ENCODE peak calls at places on chromosomes 1 and 21, in five cellular contexts. One of them, this sample, is unnamed.

GRCh38 chr1:151130837-151131586 is 15.4 kb downstream of the SEMA6C start:
- DNase-seq in GM12892: peak
- DNase-seq in renal cortical epithelial cell: peak
- DNase-seq in progenitor cell of endocrine pancreas: peak
- DNase-seq in COR-L47: no peak
- DNase-seq in this sample: peak

GRCh38 chr1:244945109-244945671 is 80.8 kb upstream of the HNRNPU start:
- DNase-seq in progenitor cell of endocrine pancreas: no peak
- DNase-seq in COR-L47: no peak
- DNase-seq in renal cortical epithelial cell: no peak
- DNase-seq in GM12892: peak
- DNase-seq in this sample: no peak

GRCh38 chr1:241857131-241857530 is 9.1 kb downstream of the EXO1 start:
- DNase-seq in COR-L47: no peak
- DNase-seq in GM12892: no peak
- DNase-seq in renal cortical epithelial cell: no peak
- DNase-seq in progenitor cell of endocrine pancreas: no peak
- DNase-seq in this sample: no peak

GRCh38 chr1:58013237-58013636 is 533.3 kb downstream of the OMA1 start:
- DNase-seq in renal cortical epithelial cell: no peak
- DNase-seq in GM12892: no peak
- DNase-seq in COR-L47: no peak
- DNase-seq in progenitor cell of endocrine pancreas: no peak
- DNase-seq in this sample: peak

GRCh38 chr1:34745666-34746065 is 9.2 kb upstream of the GJB5 start:
- DNase-seq in COR-L47: no peak
- DNase-seq in GM12892: no peak
- DNase-seq in progenitor cell of endocrine pancreas: no peak
- DNase-seq in renal cortical epithelial cell: no peak
- DNase-seq in this sample: no peak

GRCh38 chr1:229758101-229759036 is 132.3 kb downstream of the URB2 start:
- DNase-seq in COR-L47: no peak
- DNase-seq in renal cortical epithelial cell: no peak
- DNase-seq in progenitor cell of endocrine pancreas: no peak
- DNase-seq in GM12892: no peak
- DNase-seq in this sample: no peak

GRCh38 chr1:235416662-235417049 is 49.4 kb downstream of the TBCE start:
- DNase-seq in COR-L47: no peak
- DNase-seq in progenitor cell of endocrine pancreas: no peak
- DNase-seq in renal cortical epithelial cell: no peak
- DNase-seq in GM12892: no peak
- DNase-seq in this sample: no peak

GRCh38 chr1:25611843-25612242 is 4.7 kb upstream of the MAN1C1 start:
- DNase-seq in COR-L47: no peak
- DNase-seq in renal cortical epithelial cell: no peak
- DNase-seq in progenitor cell of endocrine pancreas: no peak
- DNase-seq in GM12892: no peak
- DNase-seq in this sample: no peak

GRCh38 chr1:160377585-160378206 is 10.8 kb downstream of the NHLH1 start:
- DNase-seq in GM12892: no peak
- DNase-seq in renal cortical epithelial cell: no peak
- DNase-seq in progenitor cell of endocrine pancreas: no peak
- DNase-seq in COR-L47: no peak
- DNase-seq in this sample: no peak

GRCh38 chr1:69121708-69122107 is 446.0 kb upstream of the LRRC7 start:
- DNase-seq in GM12892: no peak
- DNase-seq in renal cortical epithelial cell: peak
- DNase-seq in progenitor cell of endocrine pancreas: no peak
- DNase-seq in COR-L47: no peak
- DNase-seq in this sample: no peak

GRCh38 chr1:224786533-224787249 is 142.8 kb upstream of the DNAH14 start:
- DNase-seq in COR-L47: no peak
- DNase-seq in GM12892: no peak
- DNase-seq in renal cortical epithelial cell: no peak
- DNase-seq in progenitor cell of endocrine pancreas: no peak
- DNase-seq in this sample: no peak

GRCh38 chr1:116909511-116910378 is at the start of gene PTGFRN:
- DNase-seq in COR-L47: peak
- DNase-seq in GM12892: peak
- DNase-seq in renal cortical epithelial cell: peak
- DNase-seq in progenitor cell of endocrine pancreas: peak
- DNase-seq in this sample: peak

GRCh38 chr1:228305721-228306152 is 97.9 kb downstream of the OBSCN start:
- DNase-seq in renal cortical epithelial cell: no peak
- DNase-seq in progenitor cell of endocrine pancreas: no peak
- DNase-seq in COR-L47: no peak
- DNase-seq in GM12892: no peak
- DNase-seq in this sample: no peak

GRCh38 chr1:28241633-28242241 is 5.8 kb downstream of the ATP5IF1 start:
- DNase-seq in COR-L47: no peak
- DNase-seq in renal cortical epithelial cell: peak
- DNase-seq in GM12892: no peak
- DNase-seq in progenitor cell of endocrine pancreas: no peak
- DNase-seq in this sample: no peak

GRCh38 chr1:159854101-159854692 is 8.3 kb downstream of the VSIG8 start:
- DNase-seq in progenitor cell of endocrine pancreas: no peak
- DNase-seq in COR-L47: peak
- DNase-seq in renal cortical epithelial cell: peak
- DNase-seq in GM12892: no peak
- DNase-seq in this sample: peak

GRCh38 chr1:232389744-232390143 is 240.2 kb downstream of the SIPA1L2 start:
- DNase-seq in progenitor cell of endocrine pancreas: no peak
- DNase-seq in GM12892: no peak
- DNase-seq in renal cortical epithelial cell: no peak
- DNase-seq in COR-L47: no peak
- DNase-seq in this sample: no peak

GRCh38 chr1:46724991-46725735 is 6.2 kb upstream of the EFCAB14 start:
- DNase-seq in GM12892: no peak
- DNase-seq in COR-L47: peak
- DNase-seq in renal cortical epithelial cell: peak
- DNase-seq in progenitor cell of endocrine pancreas: peak
- DNase-seq in this sample: peak

GRCh38 chr1:171753182-171753581 is 11.3 kb upstream of the VAMP4 start:
- DNase-seq in renal cortical epithelial cell: no peak
- DNase-seq in COR-L47: no peak
- DNase-seq in progenitor cell of endocrine pancreas: no peak
- DNase-seq in GM12892: no peak
- DNase-seq in this sample: no peak

GRCh38 chr1:147892731-147893214 is 9.8 kb upstream of the GJA8 start:
- DNase-seq in renal cortical epithelial cell: peak
- DNase-seq in COR-L47: no peak
- DNase-seq in progenitor cell of endocrine pancreas: no peak
- DNase-seq in GM12892: no peak
- DNase-seq in this sample: peak

GRCh38 chr1:47574451-47575165 is 136.8 kb downstream of the FOXD2 start:
- DNase-seq in COR-L47: no peak
- DNase-seq in progenitor cell of endocrine pancreas: no peak
- DNase-seq in GM12892: no peak
- DNase-seq in renal cortical epithelial cell: no peak
- DNase-seq in this sample: no peak

GRCh38 chr1:29249951-29250581 is 13.7 kb downstream of the PTPRU start:
- DNase-seq in GM12892: no peak
- DNase-seq in progenitor cell of endocrine pancreas: no peak
- DNase-seq in COR-L47: no peak
- DNase-seq in renal cortical epithelial cell: no peak
- DNase-seq in this sample: no peak

GRCh38 chr1:233121947-233122559 is 171.6 kb downstream of the NTPCR start:
- DNase-seq in renal cortical epithelial cell: no peak
- DNase-seq in progenitor cell of endocrine pancreas: no peak
- DNase-seq in COR-L47: no peak
- DNase-seq in GM12892: no peak
- DNase-seq in this sample: no peak

GRCh38 chr1:238652346-238652968 is 733.9 kb upstream of the CHRM3 start:
- DNase-seq in COR-L47: no peak
- DNase-seq in renal cortical epithelial cell: no peak
- DNase-seq in GM12892: no peak
- DNase-seq in progenitor cell of endocrine pancreas: no peak
- DNase-seq in this sample: no peak

GRCh38 chr1:205122489-205122882 is 708 bp upstream of the RBBP5 start:
- DNase-seq in renal cortical epithelial cell: no peak
- DNase-seq in COR-L47: no peak
- DNase-seq in progenitor cell of endocrine pancreas: no peak
- DNase-seq in GM12892: no peak
- DNase-seq in this sample: no peak

GRCh38 chr1:40703316-40703715 is 11.8 kb downstream of the NFYC start:
- DNase-seq in progenitor cell of endocrine pancreas: no peak
- DNase-seq in COR-L47: no peak
- DNase-seq in GM12892: no peak
- DNase-seq in renal cortical epithelial cell: peak
- DNase-seq in this sample: no peak

GRCh38 chr1:79006564-79006963 is at the start of gene ADGRL4:
- DNase-seq in COR-L47: no peak
- DNase-seq in progenitor cell of endocrine pancreas: peak
- DNase-seq in renal cortical epithelial cell: peak
- DNase-seq in GM12892: no peak
- DNase-seq in this sample: peak

GRCh38 chr21:32812035-32812434 is 40.5 kb upstream of the PAXBP1 start:
- DNase-seq in COR-L47: no peak
- DNase-seq in GM12892: no peak
- DNase-seq in progenitor cell of endocrine pancreas: no peak
- DNase-seq in renal cortical epithelial cell: peak
- DNase-seq in this sample: no peak

GRCh38 chr1:30902653-30903290 is 5.8 kb downstream of the SDC3 start:
- DNase-seq in renal cortical epithelial cell: no peak
- DNase-seq in progenitor cell of endocrine pancreas: no peak
- DNase-seq in COR-L47: no peak
- DNase-seq in GM12892: no peak
- DNase-seq in this sample: no peak

GRCh38 chr1:211514030-211514754 is 22.2 kb upstream of the RD3 start:
- DNase-seq in progenitor cell of endocrine pancreas: peak
- DNase-seq in GM12892: peak
- DNase-seq in renal cortical epithelial cell: peak
- DNase-seq in COR-L47: peak
- DNase-seq in this sample: peak

GRCh38 chr21:46636550-46637289 is 1.2 kb downstream of the PRMT2 start:
- DNase-seq in renal cortical epithelial cell: no peak
- DNase-seq in progenitor cell of endocrine pancreas: no peak
- DNase-seq in GM12892: no peak
- DNase-seq in COR-L47: no peak
- DNase-seq in this sample: no peak

GRCh38 chr1:33296824-33297223 is 24.1 kb downstream of the A3GALT2 start:
- DNase-seq in GM12892: no peak
- DNase-seq in renal cortical epithelial cell: no peak
- DNase-seq in progenitor cell of endocrine pancreas: no peak
- DNase-seq in COR-L47: no peak
- DNase-seq in this sample: no peak

GRCh38 chr1:111270781-111271463 is 19.7 kb upstream of the CHIA start:
- DNase-seq in GM12892: peak
- DNase-seq in progenitor cell of endocrine pancreas: no peak
- DNase-seq in COR-L47: no peak
- DNase-seq in renal cortical epithelial cell: no peak
- DNase-seq in this sample: no peak

GRCh38 chr1:234969011-234969441 is 159.6 kb downstream of the TOMM20 start:
- DNase-seq in renal cortical epithelial cell: no peak
- DNase-seq in progenitor cell of endocrine pancreas: no peak
- DNase-seq in COR-L47: no peak
- DNase-seq in GM12892: no peak
- DNase-seq in this sample: no peak

GRCh38 chr1:46364612-46365011 is 24.0 kb downstream of the NSUN4 start:
- DNase-seq in GM12892: no peak
- DNase-seq in COR-L47: no peak
- DNase-seq in renal cortical epithelial cell: no peak
- DNase-seq in progenitor cell of endocrine pancreas: no peak
- DNase-seq in this sample: no peak

GRCh38 chr1:227298532-227299174 is 19.6 kb downstream of the CDC42BPA start:
- DNase-seq in renal cortical epithelial cell: no peak
- DNase-seq in GM12892: no peak
- DNase-seq in COR-L47: no peak
- DNase-seq in progenitor cell of endocrine pancreas: no peak
- DNase-seq in this sample: no peak

GRCh38 chr1:24020470-24020869 is 40.3 kb upstream of the SRSF10 start:
- DNase-seq in progenitor cell of endocrine pancreas: no peak
- DNase-seq in COR-L47: no peak
- DNase-seq in renal cortical epithelial cell: no peak
- DNase-seq in GM12892: no peak
- DNase-seq in this sample: no peak

GRCh38 chr1:33709780-33710713 is 153.8 kb upstream of the HMGB4 start:
- DNase-seq in GM12892: no peak
- DNase-seq in progenitor cell of endocrine pancreas: no peak
- DNase-seq in COR-L47: no peak
- DNase-seq in renal cortical epithelial cell: peak
- DNase-seq in this sample: no peak